ENCODE peak calls at places on chromosome 1, in five cellular contexts. One of them, this sample, is unnamed.

GRCh38 chr1:6082430-6082971 is 36.8 kb downstream of the KCNAB2 start:
- DNase-seq in neural crest cell: peak
- DNase-seq in retinal pigment epithelial cell: no peak
- DNase-seq in GM13977: no peak
- DNase-seq in HCT116: no peak
- DNase-seq in this sample: no peak

GRCh38 chr1:205458777-205459566 is 3.1 kb upstream of the BLACAT1 start:
- DNase-seq in neural crest cell: peak
- DNase-seq in retinal pigment epithelial cell: peak
- DNase-seq in GM13977: no peak
- DNase-seq in HCT116: no peak
- DNase-seq in this sample: peak

GRCh38 chr1:4963251-4963650 is 308.8 kb downstream of the AJAP1 start:
- DNase-seq in neural crest cell: no peak
- DNase-seq in retinal pigment epithelial cell: no peak
- DNase-seq in GM13977: no peak
- DNase-seq in HCT116: no peak
- DNase-seq in this sample: no peak

GRCh38 chr1:226990133-226990716 is 50.1 kb downstream of the COQ8A start:
- DNase-seq in neural crest cell: no peak
- DNase-seq in retinal pigment epithelial cell: no peak
- DNase-seq in GM13977: peak
- DNase-seq in HCT116: no peak
- DNase-seq in this sample: no peak

GRCh38 chr1:40132383-40133121 is 28.6 kb upstream of the RLF start:
- DNase-seq in neural crest cell: no peak
- DNase-seq in retinal pigment epithelial cell: no peak
- DNase-seq in GM13977: no peak
- DNase-seq in HCT116: no peak
- DNase-seq in this sample: no peak

GRCh38 chr1:160837558-160838205 is 25.0 kb downstream of the CD244 start:
- DNase-seq in neural crest cell: no peak
- DNase-seq in retinal pigment epithelial cell: peak
- DNase-seq in GM13977: peak
- DNase-seq in HCT116: peak
- DNase-seq in this sample: no peak

GRCh38 chr1:222829868-222830267 is 15.0 kb downstream of the DISP1 start:
- DNase-seq in neural crest cell: no peak
- DNase-seq in retinal pigment epithelial cell: peak
- DNase-seq in GM13977: no peak
- DNase-seq in HCT116: no peak
- DNase-seq in this sample: no peak

GRCh38 chr1:92478393-92478792 is 8.3 kb downstream of the GFI1 start:
- DNase-seq in neural crest cell: no peak
- DNase-seq in retinal pigment epithelial cell: no peak
- DNase-seq in GM13977: no peak
- DNase-seq in HCT116: no peak
- DNase-seq in this sample: no peak

GRCh38 chr1:182389619-182390047 is 2.0 kb downstream of the GLUL start:
- DNase-seq in neural crest cell: no peak
- DNase-seq in retinal pigment epithelial cell: no peak
- DNase-seq in GM13977: no peak
- DNase-seq in HCT116: no peak
- DNase-seq in this sample: no peak

GRCh38 chr1:204493882-204494280 is 724 bp downstream of the PIK3C2B start:
- DNase-seq in neural crest cell: no peak
- DNase-seq in retinal pigment epithelial cell: no peak
- DNase-seq in GM13977: no peak
- DNase-seq in HCT116: no peak
- DNase-seq in this sample: peak

GRCh38 chr1:16459503-16459902 is 19.0 kb downstream of the NECAP2 start:
- DNase-seq in neural crest cell: no peak
- DNase-seq in retinal pigment epithelial cell: no peak
- DNase-seq in GM13977: no peak
- DNase-seq in HCT116: no peak
- DNase-seq in this sample: no peak

GRCh38 chr1:24391882-24392603 is 21.5 kb downstream of the STPG1 start:
- DNase-seq in neural crest cell: peak
- DNase-seq in retinal pigment epithelial cell: no peak
- DNase-seq in GM13977: peak
- DNase-seq in HCT116: no peak
- DNase-seq in this sample: no peak

GRCh38 chr1:15620155-15620545 is 2.9 kb downstream of the DDI2 start:
- DNase-seq in neural crest cell: no peak
- DNase-seq in retinal pigment epithelial cell: no peak
- DNase-seq in GM13977: no peak
- DNase-seq in HCT116: no peak
- DNase-seq in this sample: no peak

GRCh38 chr1:156245451-156246232 is 2.2 kb downstream of the PAQR6 start:
- DNase-seq in neural crest cell: no peak
- DNase-seq in retinal pigment epithelial cell: no peak
- DNase-seq in GM13977: peak
- DNase-seq in HCT116: no peak
- DNase-seq in this sample: no peak

GRCh38 chr1:165383067-165383466 is 26.6 kb upstream of the LMX1A start:
- DNase-seq in neural crest cell: no peak
- DNase-seq in retinal pigment epithelial cell: no peak
- DNase-seq in GM13977: no peak
- DNase-seq in HCT116: no peak
- DNase-seq in this sample: no peak

GRCh38 chr1:23273450-23274133 is 56.3 kb upstream of the HTR1D start:
- DNase-seq in neural crest cell: no peak
- DNase-seq in retinal pigment epithelial cell: peak
- DNase-seq in GM13977: no peak
- DNase-seq in HCT116: peak
- DNase-seq in this sample: no peak

GRCh38 chr1:119075614-119076013 is 64.8 kb downstream of the WARS2 start:
- DNase-seq in neural crest cell: no peak
- DNase-seq in retinal pigment epithelial cell: no peak
- DNase-seq in GM13977: no peak
- DNase-seq in HCT116: no peak
- DNase-seq in this sample: no peak

GRCh38 chr1:189500777-189501176 is 976.9 kb downstream of the BRINP3 start:
- DNase-seq in neural crest cell: no peak
- DNase-seq in retinal pigment epithelial cell: peak
- DNase-seq in GM13977: no peak
- DNase-seq in HCT116: no peak
- DNase-seq in this sample: no peak

GRCh38 chr1:201270616-201271390 is 12.5 kb upstream of the PKP1 start:
- DNase-seq in neural crest cell: no peak
- DNase-seq in retinal pigment epithelial cell: no peak
- DNase-seq in GM13977: no peak
- DNase-seq in HCT116: no peak
- DNase-seq in this sample: no peak

GRCh38 chr1:168585191-168585590 is 8.8 kb downstream of the XCL1 start:
- DNase-seq in neural crest cell: no peak
- DNase-seq in retinal pigment epithelial cell: no peak
- DNase-seq in GM13977: no peak
- DNase-seq in HCT116: no peak
- DNase-seq in this sample: no peak

GRCh38 chr1:74512516-74512915 is at the start of gene LRRC53:
- DNase-seq in neural crest cell: no peak
- DNase-seq in retinal pigment epithelial cell: no peak
- DNase-seq in GM13977: no peak
- DNase-seq in HCT116: no peak
- DNase-seq in this sample: no peak

GRCh38 chr1:154988053-154988954 is 5.1 kb upstream of the LENEP start:
- DNase-seq in neural crest cell: no peak
- DNase-seq in retinal pigment epithelial cell: no peak
- DNase-seq in GM13977: no peak
- DNase-seq in HCT116: no peak
- DNase-seq in this sample: no peak

GRCh38 chr1:112328600-112328999 is 67.4 kb upstream of the CTTNBP2NL start:
- DNase-seq in neural crest cell: no peak
- DNase-seq in retinal pigment epithelial cell: no peak
- DNase-seq in GM13977: no peak
- DNase-seq in HCT116: no peak
- DNase-seq in this sample: no peak

GRCh38 chr1:63802109-63802508 is 28.3 kb downstream of the ROR1 start:
- DNase-seq in neural crest cell: no peak
- DNase-seq in retinal pigment epithelial cell: no peak
- DNase-seq in GM13977: no peak
- DNase-seq in HCT116: no peak
- DNase-seq in this sample: no peak
- TF ChIP-seq CTCF in neural crest cell: no peak
- TF ChIP-seq CTCF in retinal pigment epithelial cell: peak
- TF ChIP-seq CTCF in GM13977: no peak
- TF ChIP-seq CTCF in HCT116: peak
- TF ChIP-seq CTCF in this sample: no peak

DNA sequence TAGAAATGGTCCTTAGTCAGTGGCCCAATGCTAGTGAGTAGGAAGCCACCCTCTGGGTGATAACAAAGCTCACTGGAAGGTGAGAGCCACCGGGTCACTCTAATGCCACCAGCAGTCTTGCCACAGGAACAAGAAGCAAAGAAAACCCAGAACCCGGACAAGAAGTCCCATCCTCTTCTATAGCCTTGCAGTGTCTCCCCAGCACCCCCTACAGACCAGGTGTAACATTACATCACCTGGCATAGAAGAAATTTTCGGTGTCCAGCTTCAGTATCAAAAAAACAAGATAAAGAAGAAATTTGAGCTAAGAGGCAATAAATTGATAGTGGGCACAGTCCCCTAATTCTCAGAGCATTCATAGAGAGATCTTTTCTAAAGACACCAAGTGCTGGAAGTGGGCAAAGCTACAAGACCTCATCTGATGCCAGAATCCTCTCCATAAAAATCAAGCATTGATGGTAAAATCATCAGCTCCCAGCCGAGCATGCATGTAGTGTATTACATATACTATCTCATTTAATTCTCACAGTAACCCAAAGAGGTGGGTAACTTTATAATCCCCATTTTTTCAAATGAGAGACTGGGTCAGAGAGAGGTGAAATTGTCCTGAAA is 491.0 kb downstream of the MATN1 start:
- DNase-seq in neural crest cell: no peak
- DNase-seq in retinal pigment epithelial cell: no peak
- DNase-seq in GM13977: peak
- DNase-seq in HCT116: peak
- DNase-seq in this sample: peak
- TF ChIP-seq CTCF in neural crest cell: peak
- TF ChIP-seq CTCF in retinal pigment epithelial cell: peak
- TF ChIP-seq CTCF in GM13977: peak
- TF ChIP-seq CTCF in HCT116: peak
- TF ChIP-seq CTCF in this sample: peak

GRCh38 chr1:14128096-14128495 is 428.1 kb downstream of the PRDM2 start:
- DNase-seq in neural crest cell: no peak
- DNase-seq in retinal pigment epithelial cell: no peak
- DNase-seq in GM13977: no peak
- DNase-seq in HCT116: no peak
- DNase-seq in this sample: no peak
- TF ChIP-seq CTCF in neural crest cell: no peak
- TF ChIP-seq CTCF in retinal pigment epithelial cell: no peak
- TF ChIP-seq CTCF in GM13977: no peak
- TF ChIP-seq CTCF in HCT116: no peak
- TF ChIP-seq CTCF in this sample: no peak

DNA sequence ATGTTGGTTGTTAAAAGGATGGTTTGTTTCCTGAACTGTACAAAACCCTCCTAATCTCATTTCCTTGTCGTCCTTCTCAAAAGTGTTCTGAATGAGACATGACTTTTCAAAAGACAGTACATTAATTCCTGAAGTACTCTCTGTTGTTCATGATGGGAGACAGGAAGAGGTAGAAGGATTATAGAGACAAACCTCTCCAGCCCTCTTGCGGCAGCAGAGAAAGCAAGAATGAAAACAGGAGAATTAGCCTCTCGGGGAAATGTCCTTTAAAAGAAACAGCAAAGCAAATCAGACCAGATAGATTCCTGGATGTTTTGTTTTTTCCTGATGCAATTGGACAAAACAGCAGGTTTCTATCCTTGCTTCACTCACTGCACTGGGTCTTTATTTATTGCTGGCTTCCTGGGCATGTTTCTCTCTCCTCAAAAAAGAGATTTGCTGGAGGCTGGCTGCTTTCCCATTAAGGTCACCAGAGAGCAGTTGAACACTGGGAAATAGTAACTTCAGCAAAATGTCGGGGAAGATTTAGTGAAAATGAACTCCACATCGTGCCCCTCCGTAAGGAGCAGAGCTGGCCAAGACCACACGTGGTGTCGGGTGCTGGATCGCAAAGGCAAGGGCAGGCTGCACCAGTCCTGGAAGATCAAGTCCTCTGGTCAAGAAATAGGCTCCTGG is 145.8 kb upstream of the SYT6 start:
- DNase-seq in neural crest cell: no peak
- DNase-seq in retinal pigment epithelial cell: no peak
- DNase-seq in GM13977: no peak
- DNase-seq in HCT116: no peak
- DNase-seq in this sample: no peak
- TF ChIP-seq CTCF in neural crest cell: no peak
- TF ChIP-seq CTCF in retinal pigment epithelial cell: no peak
- TF ChIP-seq CTCF in GM13977: no peak
- TF ChIP-seq CTCF in HCT116: no peak
- TF ChIP-seq CTCF in this sample: no peak

This sample was measured in LNCaP clone FGC.